ENCODE peak calls at places on chromosomes 3 and 15, in seven cellular contexts. U is A549, V is GM12878, K is HCT116, E is SK-N-SH, Z is HepG2, H is K562. D is an unnamed sample.

GRCh38 chr15:21261965-21262850 is 178.1 kb downstream of the POTEB3 start:
- DNase-seq in U (no peak), V (no peak), K (no peak), Z (no peak), E (peak; percentile 9), H (peak; percentile 17), D (no peak)

GRCh38 chr3:13598926-13599886 is 50.3 kb downstream of the FBLN2 start:
- DNase-seq in V (no peak), K (no peak), Z (no peak), E (no peak), H (no peak), U (no peak), D (peak; percentile 48)

GRCh38 chr3:31953091-31953490 is 28.0 kb downstream of the OSBPL10 start:
- DNase-seq in V (no peak), Z (no peak), H (no peak), U (no peak), E (no peak), K (no peak), D (no peak)

GRCh38 chr15:70698412-70698811 is 64.9 kb downstream of the UACA start:
- DNase-seq in V (no peak), K (no peak), E (no peak), U (no peak), H (no peak), Z (no peak), D (no peak)

GRCh38 chr15:85778107-85778776 is 16.5 kb downstream of the KLHL25 start:
- DNase-seq in H (no peak), U (no peak), Z (no peak), E (no peak), K (no peak), V (no peak), D (no peak)

GRCh38 chr3:81443948-81444347 is 317.5 kb downstream of the GBE1 start:
- DNase-seq in U (peak; percentile 11), H (no peak), K (no peak), V (no peak), Z (no peak), E (no peak), D (peak; percentile 21)

GRCh38 chr3:138186803-138187295 is 252 bp upstream of the ARMC8 start:
- DNase-seq in V (peak; percentile 54), E (peak; percentile 97), H (peak; percentile 88), Z (no peak), U (peak; percentile 91), K (no peak), D (peak; percentile 83)

GRCh38 chr3:42600958-42601675 is 631 bp downstream of the NKTR start:
- DNase-seq in E (no peak), Z (peak; percentile 16), U (peak; percentile 16), H (peak; percentile 68), K (no peak), V (no peak), D (peak; percentile 65)

GRCh38 chr15:60479711-60480110 is 769 bp upstream of the ICE2 start:
- DNase-seq in V (peak; percentile 15), U (no peak), Z (no peak), H (no peak), K (no peak), E (no peak), D (no peak)

GRCh38 chr3:43102773-43103480 is 3.0 kb downstream of the POMGNT2 start:
- DNase-seq in U (no peak), V (no peak), Z (no peak), H (no peak), K (no peak), E (no peak), D (no peak)

GRCh38 chr15:99956820-99957641 is 223.8 kb upstream of the LYSMD4 start:
- DNase-seq in U (no peak), H (no peak), V (no peak), K (no peak), E (no peak), Z (no peak), D (no peak)

GRCh38 chr3:9976736-9977709 is 9.6 kb downstream of the EMC3 start:
- DNase-seq in H (peak; percentile 85), E (no peak), K (peak; percentile 68), U (peak; percentile 63), Z (peak; percentile 86), V (no peak), D (peak; percentile 98)

GRCh38 chr3:117743962-117744361 is 1034.4 kb downstream of the TUSC7 start:
- DNase-seq in K (no peak), E (no peak), H (no peak), V (no peak), U (no peak), Z (no peak), D (no peak)

GRCh38 chr15:33737687-33738606 is 230.3 kb upstream of the CHRM5 start:
- DNase-seq in K (peak; percentile 16), E (peak; percentile 71), U (peak; percentile 80), Z (peak; percentile 25), H (peak; percentile 58), V (no peak), D (peak; percentile 23)

DNA sequence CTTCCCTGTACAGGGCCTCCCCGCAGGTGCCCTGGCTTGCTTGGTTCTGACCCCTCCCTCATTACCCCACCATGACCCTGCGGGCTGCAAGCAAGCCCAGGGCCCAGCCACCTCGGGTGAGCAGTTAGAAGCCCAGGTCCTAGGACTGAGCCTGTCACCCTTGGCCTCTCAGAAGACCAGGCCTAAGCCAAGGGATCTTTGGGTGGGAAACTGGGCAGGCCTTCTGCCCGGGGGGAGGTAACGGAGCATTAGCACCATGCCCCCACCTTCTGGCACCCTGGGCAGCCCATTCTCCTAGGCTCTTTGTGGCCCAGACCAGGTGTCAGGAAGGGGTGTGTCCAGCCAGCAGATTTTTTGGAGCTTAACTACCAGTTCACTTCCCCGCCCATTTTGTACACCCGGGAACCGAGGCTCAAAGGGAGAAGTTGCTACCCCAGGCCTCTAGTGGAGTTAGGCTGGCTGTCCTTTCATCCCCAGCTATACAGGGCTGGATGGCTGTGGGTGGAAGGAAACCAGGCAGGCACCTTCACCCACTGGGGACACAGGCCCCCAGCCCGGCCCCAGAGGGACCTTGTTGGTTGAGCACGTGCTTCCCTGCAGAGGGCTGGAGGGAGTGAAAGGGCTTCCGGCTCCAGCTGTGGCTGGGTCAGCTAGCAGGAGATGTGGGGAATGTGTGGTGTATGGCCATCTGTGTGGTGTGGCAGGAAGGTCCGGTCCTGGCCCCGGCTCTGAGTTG is 1.4 kb downstream of the CSK start:
- DNase-seq in H (peak; percentile 49), U (no peak), Z (no peak), V (no peak), E (peak; percentile 59), K (no peak), D (peak; percentile 36)
- TF ChIP-seq RAD21 in H (no peak), U (no peak), Z (no peak), V (no peak), E (no peak), K (no peak), D (no peak)

GRCh38 chr3:103785537-103785936 is 1350.7 kb downstream of the ZPLD1 start:
- DNase-seq in U (no peak), Z (no peak), E (no peak), H (no peak), K (no peak), V (no peak), D (no peak)
- TF ChIP-seq RAD21 in U (no peak), Z (no peak), E (no peak), H (no peak), K (no peak), V (no peak), D (no peak)

DNA sequence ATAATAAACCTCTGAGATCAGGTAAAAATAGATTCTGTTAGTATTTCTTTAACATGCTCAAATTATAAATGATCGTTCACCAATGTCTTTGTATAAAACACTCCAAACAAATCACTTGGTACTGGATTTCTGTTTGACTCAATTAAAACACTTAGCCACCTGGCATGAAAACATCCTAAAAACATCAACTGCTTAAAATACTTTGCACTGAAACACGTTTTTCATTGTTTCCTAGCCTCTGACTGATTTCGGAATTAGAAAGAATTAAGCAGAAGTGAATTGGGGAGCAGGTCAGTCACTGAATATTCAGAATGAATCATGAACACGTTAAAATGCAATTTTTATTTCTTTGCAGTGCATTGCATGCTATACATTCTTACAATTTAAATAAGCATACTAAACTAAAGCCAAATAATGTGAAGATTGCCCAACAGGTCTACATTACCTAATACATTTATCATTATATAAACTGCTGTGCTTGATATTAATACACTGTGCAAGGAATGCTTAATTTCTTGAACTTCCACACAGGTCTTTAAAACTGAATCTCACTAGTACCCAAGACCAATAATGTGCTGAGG is 1.6 kb downstream of the THRB start:
- DNase-seq in E (no peak), V (no peak), K (no peak), Z (no peak), H (no peak), U (no peak), D (no peak)
- TF ChIP-seq RAD21 in E (no peak), V (no peak), K (no peak), Z (no peak), H (no peak), U (no peak), D (no peak)

GRCh38 chr3:66010348-66011097 is 28.2 kb downstream of the MAGI1 start:
- DNase-seq in V (no peak), E (no peak), Z (peak; percentile 16), H (no peak), U (no peak), K (peak; percentile 22), D (no peak)
- TF ChIP-seq RAD21 in V (no peak), E (no peak), Z (no peak), H (no peak), U (no peak), K (no peak), D (no peak)